ENCODE peak calls at places on chromosomes 13 and 19, in ten cellular contexts. P is fibroblast of the aortic adventitia; R is stromal cell of bone marrow; G is naive thymus-derived CD4-positive, alpha-beta T cell; V is brain microvascular endothelial cell; T is naive B cell; F is OCI-LY7; B is dermis blood vessel endothelial cell; O is stimulated activated CD4-positive, alpha-beta T cell treated with anti-CD3 and anti-CD28 coated beads, Interleukin-1b, Interleukin-23, amount 100 ng/mL, for 1 hour; M is iris pigment epithelial cell. A is an unnamed sample.

GRCh38 chr13:26878465-26878864 is 117.9 kb upstream of the GPR12 start:
- DNase-seq in R (no peak), F (no peak), T (no peak), V (no peak), B (no peak), M (no peak), G (no peak), O (no peak), P (no peak), A (no peak)

GRCh38 chr19:52516191-52516590 is 11.3 kb upstream of the ZNF808 start:
- DNase-seq in T (no peak), M (no peak), B (no peak), V (no peak), R (no peak), P (no peak), O (no peak), F (no peak), G (no peak), A (no peak)

GRCh38 chr13:88424463-88424862 is 753.3 kb downstream of the SLITRK5 start:
- DNase-seq in F (no peak), O (no peak), V (no peak), R (no peak), B (no peak), G (no peak), T (no peak), M (no peak), P (no peak), A (no peak)

GRCh38 chr13:74036373-74036772 is 97.8 kb downstream of the KLF12 start:
- DNase-seq in T (no peak), O (no peak), R (no peak), V (no peak), M (no peak), F (no peak), P (no peak), B (no peak), G (no peak), A (no peak)

GRCh38 chr19:3281026-3281425 is 56.6 kb downstream of the CELF5 start:
- DNase-seq in B (no peak), O (no peak), V (no peak), F (no peak), P (no peak), T (no peak), M (no peak), G (no peak), R (no peak), A (no peak)

GRCh38 chr13:30421093-30422055 is 919 bp upstream of the UBE2L5 start:
- DNase-seq in R (peak; percentile 85), T (peak; percentile 35), F (peak; percentile 71), M (peak; percentile 81), B (peak; percentile 84), O (no peak), V (peak; percentile 52), P (peak; percentile 94), G (no peak), A (peak; percentile 54)

GRCh38 chr13:29859971-29860370 is 9.6 kb upstream of the UBL3 start:
- DNase-seq in F (no peak), M (peak; percentile 59), P (peak; percentile 39), T (no peak), R (peak; percentile 66), B (no peak), V (peak; percentile 50), G (no peak), O (no peak), A (no peak)

GRCh38 chr19:24069907-24070657 is 16.9 kb upstream of the ZNF254 start:
- DNase-seq in R (no peak), G (no peak), T (no peak), F (no peak), M (peak; percentile 38), B (no peak), P (no peak), V (peak; percentile 13), O (no peak), A (no peak)

GRCh38 chr19:13864513-13865242 is 12.3 kb upstream of the NANOS3 start:
- DNase-seq in M (no peak), T (no peak), F (no peak), G (no peak), V (no peak), P (no peak), R (no peak), B (no peak), O (no peak), A (no peak)

GRCh38 chr19:21482863-21483276 is 22.5 kb upstream of the ZNF429 start:
- DNase-seq in B (peak; percentile 41), P (peak; percentile 22), G (peak; percentile 68), R (no peak), M (peak; percentile 44), V (no peak), F (peak; percentile 44), T (peak; percentile 27), O (peak; percentile 29), A (no peak)

GRCh38 chr19:31501427-31502195 is 152.4 kb upstream of the TSHZ3 start:
- DNase-seq in M (no peak), O (no peak), V (no peak), B (no peak), G (no peak), T (no peak), F (no peak), R (no peak), P (no peak), A (no peak)